ENCODE peak calls at places on chromosomes 4 and X, in five cellular contexts. M is vagina, T is endothelial cell of umbilical vein, U is tibial nerve, Q is mammary epithelial cell. E is an unnamed sample. For H3K4me1, the result is how much of the 10 kb centered on the place peaks cover.

GRCh38 chrX:144916785-144917184 is 330.5 kb upstream of the SPANXN1 start:
- DNase-seq in M (no peak), U (no peak), Q (no peak), T (no peak), E (no peak)

GRCh38 chrX:152480269-152481212 is 29.4 kb upstream of the GABRA3 start:
- DNase-seq in U (no peak), M (no peak), T (no peak), Q (no peak), E (no peak)

GRCh38 chrX:142686653-142687283 is 339.0 kb upstream of the SPANXN4 start:
- DNase-seq in U (no peak), Q (no peak), T (no peak), M (no peak), E (no peak)

GRCh38 chrX:110374544-110374943 is 15.9 kb downstream of the RTL9 start:
- DNase-seq in Q (no peak), M (no peak), T (no peak), U (no peak), E (no peak)

GRCh38 chr4:153976954-153977353 is 188.1 kb upstream of the SFRP2 start:
- DNase-seq in Q (no peak), T (no peak), U (no peak), M (no peak), E (no peak)

GRCh38 chrX:15564981-15565579 is 35.7 kb downstream of the ACE2 start:
- DNase-seq in Q (peak), U (peak), T (peak), M (no peak), E (peak)

GRCh38 chr4:77146426-77147399 is 10.3 kb upstream of the CCNG2 start:
- DNase-seq in T (peak), Q (peak), M (no peak), U (no peak), E (no peak)

GRCh38 chrX:23662853-23663252 is 4.4 kb upstream of the PRDX4 start:
- DNase-seq in Q (peak), M (no peak), T (no peak), U (no peak), E (no peak)

GRCh38 chr4:163525982-163526381 is 31.5 kb downstream of the TMA16 start:
- DNase-seq in U (no peak), M (no peak), Q (no peak), T (no peak), E (no peak)

GRCh38 chr4:145066063-145066501 is 31.9 kb downstream of the ANAPC10 start:
- DNase-seq in T (peak), M (no peak), U (no peak), Q (no peak), E (no peak)

GRCh38 chr4:184288451-184289178 is 70.9 kb upstream of the ENPP6 start:
- DNase-seq in T (no peak), U (no peak), M (peak), Q (no peak), E (no peak)

GRCh38 chr4:78703079-78703478 is 73.1 kb upstream of the BMP2K start:
- DNase-seq in T (no peak), M (no peak), U (no peak), Q (no peak), E (no peak)

GRCh38 chr4:147837435-147837834 is 105.5 kb downstream of the ARHGAP10 start:
- DNase-seq in U (no peak), M (no peak), T (no peak), Q (no peak), E (peak)

GRCh38 chrX:45710081-45710801 is 509.6 kb upstream of the DIPK2B start:
- DNase-seq in Q (peak), U (no peak), M (no peak), T (peak), E (no peak)

GRCh38 chrX:74526786-74527185 is 87.6 kb downstream of the RLIM start:
- DNase-seq in T (no peak), U (no peak), Q (no peak), M (no peak), E (no peak)

GRCh38 chrX:97315939-97316338 is 432.2 kb downstream of the RPA4 start:
- DNase-seq in Q (no peak), U (no peak), T (no peak), M (no peak), E (no peak)

GRCh38 chrX:5068550-5068949 is 1160.1 kb downstream of the NLGN4X start:
- DNase-seq in Q (peak), M (no peak), U (no peak), T (no peak), E (no peak)

GRCh38 chrX:39911278-39911897 is 186.4 kb downstream of the BCOR start:
- DNase-seq in T (no peak), M (no peak), Q (no peak), U (no peak), E (no peak)

GRCh38 chr4:137635108-137635507 is 102.8 kb upstream of the PCDH18 start:
- DNase-seq in Q (peak), U (no peak), T (no peak), M (no peak), E (no peak)

GRCh38 chrX:131262738-131263679 is 26.1 kb downstream of the IGSF1 start:
- DNase-seq in U (no peak), M (no peak), T (peak), Q (no peak), E (peak)
- TF ChIP-seq CTCF in U (no peak), M (no peak), T (peak), Q (peak), E (peak)

DNA sequence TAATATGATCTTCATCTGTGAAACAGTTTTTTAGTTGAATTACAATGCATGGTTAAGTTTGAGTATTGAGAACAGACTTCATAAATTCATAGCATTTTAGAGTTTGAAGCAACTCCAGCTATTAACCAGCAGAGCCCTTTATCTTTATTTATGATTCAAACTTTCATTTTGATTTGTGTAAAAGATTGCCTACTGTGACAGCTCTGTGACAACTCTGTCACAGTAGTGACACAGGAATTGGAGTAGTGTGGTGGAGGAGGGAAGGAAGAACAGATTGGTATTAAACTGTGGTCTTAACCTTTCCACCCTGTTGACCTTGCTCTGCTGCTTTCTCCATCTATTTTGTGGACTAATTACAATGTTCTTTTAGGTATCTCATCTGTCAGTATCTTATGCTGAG is 86.5 kb downstream of the PDLIM5 start:
- DNase-seq in U (no peak), M (no peak), T (no peak), Q (no peak), E (no peak)
- H3K4me1 ChIP-seq in U (under half), M (under half), T (half or more), Q (under half), E (under half)

GRCh38 chr4:24858550-24858949 is 54.3 kb downstream of the CCDC149 start:
- DNase-seq in Q (no peak), T (no peak), M (no peak), U (no peak), E (no peak)
- H3K4me3 ChIP-seq in Q (no peak), T (no peak), M (no peak), U (no peak), E (no peak)

GRCh38 chr4:25977397-25978170 is 63.6 kb downstream of the SMIM20 start:
- DNase-seq in Q (no peak), M (no peak), T (no peak), U (no peak), E (no peak)

GRCh38 chr4:25978327-25978726 is 64.3 kb downstream of the SMIM20 start:
- DNase-seq in U (no peak), M (no peak), Q (no peak), T (no peak), E (no peak)

GRCh38 chr4:25981749-25982148 is 67.7 kb downstream of the SMIM20 start:
- DNase-seq in M (no peak), U (no peak), T (no peak), Q (no peak), E (no peak)

GRCh38 chr4:25973346-25973745 is 59.3 kb downstream of the SMIM20 start:
- DNase-seq in U (no peak), M (no peak), Q (no peak), T (no peak), E (no peak)

DNA sequence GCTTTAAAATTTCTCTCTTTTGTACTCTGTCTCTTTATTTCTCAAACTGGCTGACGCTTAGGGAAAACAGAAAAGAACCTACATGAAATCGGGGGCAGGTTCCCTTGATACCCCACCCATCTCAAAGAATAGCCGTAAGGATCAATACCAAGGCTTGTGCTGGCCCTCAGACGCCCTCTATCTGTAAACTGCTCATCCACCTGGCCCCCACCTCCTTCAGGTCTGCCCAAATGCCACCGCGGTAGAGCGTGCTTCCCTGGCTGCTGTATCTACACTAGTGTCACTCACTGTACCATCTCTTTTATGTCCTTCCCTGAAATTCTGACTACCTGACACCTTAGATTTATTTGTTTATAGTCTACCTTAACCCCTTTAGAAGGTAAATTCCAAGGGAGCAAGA is 62.8 kb downstream of the SMIM20 start:
- DNase-seq in T (no peak), M (no peak), U (no peak), Q (no peak), E (no peak)
- TF ChIP-seq CTCF in T (no peak), M (no peak), U (no peak), Q (no peak), E (no peak)

GRCh38 chr4:1723131-1723801 is 1.9 kb downstream of the TACC3 start:
- DNase-seq in U (no peak), T (no peak), M (no peak), Q (no peak), E (no peak)
- H3K4me1 ChIP-seq in U (under half), T (under half), M (under half), Q (under half), E (under half)

DNA sequence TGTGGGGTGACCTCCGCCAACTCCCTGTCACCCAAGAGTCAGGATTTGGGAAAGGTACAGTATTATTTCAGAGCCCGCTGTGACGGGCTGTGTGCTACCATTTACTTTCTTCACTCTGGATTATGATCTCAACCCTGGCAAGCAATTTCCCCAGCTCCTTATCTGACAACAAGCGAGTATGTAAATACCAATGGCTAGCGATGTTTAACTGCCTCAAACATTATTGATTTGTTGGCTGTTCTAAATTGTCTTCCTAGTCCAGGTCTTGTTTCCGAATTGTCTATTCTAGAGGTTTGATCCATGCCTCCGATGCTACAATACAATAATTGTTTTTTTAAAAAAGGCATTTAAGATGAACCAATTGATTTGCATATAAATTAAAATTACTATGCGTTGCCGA is 17.7 kb upstream of the PITX2 start:
- DNase-seq in Q (no peak), T (no peak), U (no peak), M (no peak), E (no peak)
- H3K4me3 ChIP-seq in Q (no peak), T (no peak), U (no peak), M (no peak), E (no peak)

GRCh38 chrX:128518508-128518907 is 466.3 kb upstream of the ACTRT1 start:
- DNase-seq in Q (peak), T (peak), M (no peak), U (no peak), E (no peak)
- TF ChIP-seq CTCF in Q (peak), T (peak), M (no peak), U (no peak), E (peak)

GRCh38 chrX:132482632-132483031 is 6.2 kb downstream of the MBNL3 start:
- DNase-seq in M (no peak), Q (no peak), U (no peak), T (no peak), E (no peak)
- H3K4me1 ChIP-seq in M (under half), Q (under half), U (under half), T (under half), E (under half)

DNA sequence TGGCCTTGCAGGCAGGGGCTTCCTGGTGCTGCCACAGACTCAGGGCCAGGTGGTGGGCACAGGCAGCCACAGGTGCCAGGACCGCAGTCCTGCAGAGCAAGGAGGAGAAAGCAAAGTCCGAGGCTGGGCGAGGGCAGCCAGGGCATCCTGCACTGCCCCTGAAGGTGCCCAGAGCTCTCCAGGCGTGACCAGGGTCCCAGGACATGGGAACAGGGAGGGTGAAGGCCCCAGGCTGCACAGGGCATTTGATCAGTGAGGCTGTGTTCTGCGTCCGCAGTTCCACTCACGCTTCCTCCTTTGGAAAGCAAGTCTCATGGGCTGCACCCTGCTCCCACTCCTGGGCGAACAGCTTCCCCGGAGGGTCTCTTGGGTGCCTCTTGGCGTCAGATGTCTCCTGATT is 3.0 kb downstream of the SH3TC1 start:
- DNase-seq in M (no peak), T (no peak), Q (no peak), U (no peak), E (no peak)
- H3K4me3 ChIP-seq in M (no peak), T (peak), Q (no peak), U (no peak), E (peak)

E was measured in BE2C.